ENCODE peak calls at places on chromosome 2, in eight cellular contexts. One of them, this sample, is unnamed.

GRCh38 chr2:189631849-189632248 is 29.4 kb upstream of the ASNSD1 start:
- DNase-seq in HCT116: no peak
- DNase-seq in ovary: no peak
- DNase-seq in stomach: no peak
- DNase-seq in sigmoid colon: peak; percentile 78
- DNase-seq in adrenal gland: no peak
- DNase-seq in body of pancreas: no peak
- DNase-seq in H1: no peak
- DNase-seq in this sample: no peak

GRCh38 chr2:24164416-24164973 is 10.4 kb upstream of the FAM228A start:
- DNase-seq in HCT116: peak; percentile 22
- DNase-seq in ovary: no peak
- DNase-seq in stomach: peak; percentile 30
- DNase-seq in adrenal gland: no peak
- DNase-seq in body of pancreas: no peak
- DNase-seq in sigmoid colon: no peak
- DNase-seq in H1: peak; percentile 85
- DNase-seq in this sample: no peak

GRCh38 chr2:63741884-63742583 is 99.7 kb upstream of the UGP2 start:
- DNase-seq in adrenal gland: no peak
- DNase-seq in stomach: no peak
- DNase-seq in ovary: no peak
- DNase-seq in H1: no peak
- DNase-seq in body of pancreas: no peak
- DNase-seq in sigmoid colon: no peak
- DNase-seq in HCT116: no peak
- DNase-seq in this sample: no peak

GRCh38 chr2:37201208-37201607 is 4.9 kb downstream of the CEBPZOS start:
- DNase-seq in sigmoid colon: no peak
- DNase-seq in ovary: no peak
- DNase-seq in body of pancreas: no peak
- DNase-seq in stomach: no peak
- DNase-seq in HCT116: no peak
- DNase-seq in H1: no peak
- DNase-seq in adrenal gland: no peak
- DNase-seq in this sample: no peak

GRCh38 chr2:30786923-30787685 is 20.1 kb downstream of the CAPN13 start:
- DNase-seq in H1: peak; percentile 13
- DNase-seq in body of pancreas: no peak
- DNase-seq in adrenal gland: peak; percentile 7
- DNase-seq in sigmoid colon: no peak
- DNase-seq in HCT116: no peak
- DNase-seq in ovary: no peak
- DNase-seq in stomach: no peak
- DNase-seq in this sample: no peak

GRCh38 chr2:72579595-72580180 is 246.1 kb downstream of the EXOC6B start:
- DNase-seq in adrenal gland: no peak
- DNase-seq in body of pancreas: no peak
- DNase-seq in HCT116: peak; percentile 26
- DNase-seq in ovary: no peak
- DNase-seq in stomach: no peak
- DNase-seq in sigmoid colon: no peak
- DNase-seq in H1: no peak
- DNase-seq in this sample: no peak

GRCh38 chr2:133777607-133778006 is 209.3 kb upstream of the NCKAP5 start:
- DNase-seq in stomach: no peak
- DNase-seq in sigmoid colon: no peak
- DNase-seq in ovary: no peak
- DNase-seq in H1: no peak
- DNase-seq in body of pancreas: no peak
- DNase-seq in HCT116: peak; percentile 8
- DNase-seq in adrenal gland: peak; percentile 61
- DNase-seq in this sample: no peak

GRCh38 chr2:46643493-46643892 is 164.1 kb downstream of the TMEM247 start:
- DNase-seq in HCT116: no peak
- DNase-seq in body of pancreas: no peak
- DNase-seq in ovary: no peak
- DNase-seq in H1: no peak
- DNase-seq in sigmoid colon: no peak
- DNase-seq in stomach: no peak
- DNase-seq in adrenal gland: no peak
- DNase-seq in this sample: no peak

GRCh38 chr2:113225505-113226259 is 51.9 kb downstream of the PSD4 start:
- DNase-seq in stomach: no peak
- DNase-seq in body of pancreas: peak; percentile 56
- DNase-seq in adrenal gland: peak; percentile 82
- DNase-seq in ovary: no peak
- DNase-seq in HCT116: no peak
- DNase-seq in H1: no peak
- DNase-seq in sigmoid colon: peak; percentile 66
- DNase-seq in this sample: no peak

GRCh38 chr2:164764996-164765395 is 76.6 kb downstream of the COBLL1 start:
- DNase-seq in stomach: no peak
- DNase-seq in body of pancreas: no peak
- DNase-seq in H1: no peak
- DNase-seq in sigmoid colon: no peak
- DNase-seq in HCT116: no peak
- DNase-seq in ovary: no peak
- DNase-seq in adrenal gland: no peak
- DNase-seq in this sample: no peak

GRCh38 chr2:172572981-172573380 is 17.1 kb downstream of the PDK1 start:
- DNase-seq in stomach: no peak
- DNase-seq in body of pancreas: no peak
- DNase-seq in sigmoid colon: no peak
- DNase-seq in adrenal gland: no peak
- DNase-seq in HCT116: no peak
- DNase-seq in ovary: no peak
- DNase-seq in H1: no peak
- DNase-seq in this sample: no peak

GRCh38 chr2:97997774-97998392 is 2.1 kb upstream of the TMEM131 start:
- DNase-seq in sigmoid colon: no peak
- DNase-seq in ovary: no peak
- DNase-seq in body of pancreas: no peak
- DNase-seq in HCT116: no peak
- DNase-seq in H1: no peak
- DNase-seq in adrenal gland: no peak
- DNase-seq in stomach: no peak
- DNase-seq in this sample: no peak

GRCh38 chr2:117085256-117085655 is 729.2 kb upstream of the DDX18 start:
- DNase-seq in HCT116: no peak
- DNase-seq in H1: no peak
- DNase-seq in adrenal gland: no peak
- DNase-seq in stomach: no peak
- DNase-seq in ovary: no peak
- DNase-seq in body of pancreas: no peak
- DNase-seq in sigmoid colon: no peak
- DNase-seq in this sample: no peak

GRCh38 chr2:160392201-160392600 is 101.4 kb downstream of the RBMS1 start:
- DNase-seq in body of pancreas: no peak
- DNase-seq in stomach: no peak
- DNase-seq in adrenal gland: no peak
- DNase-seq in H1: no peak
- DNase-seq in ovary: no peak
- DNase-seq in HCT116: no peak
- DNase-seq in sigmoid colon: no peak
- DNase-seq in this sample: no peak

GRCh38 chr2:241430178-241430577 is 74.1 kb downstream of the FARP2 start:
- DNase-seq in adrenal gland: no peak
- DNase-seq in H1: no peak
- DNase-seq in HCT116: no peak
- DNase-seq in stomach: no peak
- DNase-seq in sigmoid colon: no peak
- DNase-seq in ovary: no peak
- DNase-seq in body of pancreas: no peak
- DNase-seq in this sample: no peak

GRCh38 chr2:98650998-98651397 is 42.6 kb downstream of the UNC50 start:
- DNase-seq in ovary: no peak
- DNase-seq in sigmoid colon: no peak
- DNase-seq in adrenal gland: no peak
- DNase-seq in HCT116: no peak
- DNase-seq in stomach: no peak
- DNase-seq in H1: no peak
- DNase-seq in body of pancreas: no peak
- DNase-seq in this sample: no peak

GRCh38 chr2:210189452-210190143 is 18.4 kb upstream of the KANSL1L start:
- DNase-seq in H1: no peak
- DNase-seq in stomach: no peak
- DNase-seq in body of pancreas: no peak
- DNase-seq in HCT116: no peak
- DNase-seq in ovary: no peak
- DNase-seq in adrenal gland: no peak
- DNase-seq in sigmoid colon: no peak
- DNase-seq in this sample: no peak

GRCh38 chr2:232976666-232977437 is 36.2 kb downstream of the NGEF start:
- DNase-seq in H1: no peak
- DNase-seq in ovary: no peak
- DNase-seq in stomach: no peak
- DNase-seq in adrenal gland: peak; percentile 34
- DNase-seq in body of pancreas: no peak
- DNase-seq in HCT116: no peak
- DNase-seq in sigmoid colon: no peak
- DNase-seq in this sample: no peak

GRCh38 chr2:104866122-104866864 is 12.4 kb downstream of the POU3F3 start:
- DNase-seq in adrenal gland: no peak
- DNase-seq in stomach: no peak
- DNase-seq in H1: no peak
- DNase-seq in body of pancreas: no peak
- DNase-seq in ovary: no peak
- DNase-seq in HCT116: no peak
- DNase-seq in sigmoid colon: no peak
- DNase-seq in this sample: no peak

GRCh38 chr2:233026211-233026813 is 6.2 kb upstream of the NEU2 start:
- DNase-seq in body of pancreas: no peak
- DNase-seq in H1: no peak
- DNase-seq in ovary: no peak
- DNase-seq in stomach: no peak
- DNase-seq in adrenal gland: no peak
- DNase-seq in sigmoid colon: no peak
- DNase-seq in HCT116: no peak
- DNase-seq in this sample: no peak

DNA sequence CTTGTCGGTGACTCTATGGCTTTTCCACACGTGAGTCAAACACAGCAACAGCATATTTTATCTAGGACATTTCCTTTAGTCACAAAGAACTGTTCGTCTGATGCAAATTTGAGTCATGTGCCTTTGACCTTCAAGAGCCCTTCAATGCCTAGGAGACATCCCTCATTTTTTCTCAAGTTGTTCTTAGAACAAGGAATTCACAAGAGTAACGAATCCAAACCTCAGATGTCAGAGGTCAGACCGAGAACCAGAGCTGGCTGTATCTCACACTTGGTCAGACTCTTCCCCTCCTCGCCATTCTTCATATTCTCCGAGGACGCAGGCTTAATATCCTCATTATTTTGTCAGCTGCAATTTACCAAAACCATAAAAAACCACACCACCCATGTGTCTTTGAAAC is 60.6 kb upstream of the ALKAL2 start:
- DNase-seq in body of pancreas: no peak
- DNase-seq in stomach: no peak
- DNase-seq in H1: no peak
- DNase-seq in sigmoid colon: no peak
- DNase-seq in HCT116: no peak
- DNase-seq in adrenal gland: no peak
- DNase-seq in ovary: no peak
- DNase-seq in this sample: no peak
- H3K27ac ChIP-seq in body of pancreas: no peak overlapping the region
- H3K27ac ChIP-seq in stomach: no peak overlapping the region
- H3K27ac ChIP-seq in H1: no peak overlapping the region
- H3K27ac ChIP-seq in sigmoid colon: no peak overlapping the region
- H3K27ac ChIP-seq in HCT116: no peak overlapping the region
- H3K27ac ChIP-seq in adrenal gland: no peak overlapping the region
- H3K27ac ChIP-seq in ovary: no peak overlapping the region
- H3K27ac ChIP-seq in this sample: no peak overlapping the region

GRCh38 chr2:239275037-239275685 is 125.7 kb downstream of the HDAC4 start:
- DNase-seq in stomach: peak; percentile 69
- DNase-seq in ovary: peak; percentile 18
- DNase-seq in H1: no peak
- DNase-seq in HCT116: peak; percentile 97
- DNase-seq in sigmoid colon: peak; percentile 87
- DNase-seq in adrenal gland: peak; percentile 94
- DNase-seq in body of pancreas: peak; percentile 41
- DNase-seq in this sample: peak; percentile 91
- TF ChIP-seq CTCF in stomach: no peak
- TF ChIP-seq CTCF in ovary: no peak
- TF ChIP-seq CTCF in H1: no peak
- TF ChIP-seq CTCF in HCT116: peak; percentile 27
- TF ChIP-seq CTCF in sigmoid colon: no peak
- TF ChIP-seq CTCF in adrenal gland: no peak
- TF ChIP-seq CTCF in body of pancreas: no peak
- TF ChIP-seq CTCF in this sample: no peak

DNA sequence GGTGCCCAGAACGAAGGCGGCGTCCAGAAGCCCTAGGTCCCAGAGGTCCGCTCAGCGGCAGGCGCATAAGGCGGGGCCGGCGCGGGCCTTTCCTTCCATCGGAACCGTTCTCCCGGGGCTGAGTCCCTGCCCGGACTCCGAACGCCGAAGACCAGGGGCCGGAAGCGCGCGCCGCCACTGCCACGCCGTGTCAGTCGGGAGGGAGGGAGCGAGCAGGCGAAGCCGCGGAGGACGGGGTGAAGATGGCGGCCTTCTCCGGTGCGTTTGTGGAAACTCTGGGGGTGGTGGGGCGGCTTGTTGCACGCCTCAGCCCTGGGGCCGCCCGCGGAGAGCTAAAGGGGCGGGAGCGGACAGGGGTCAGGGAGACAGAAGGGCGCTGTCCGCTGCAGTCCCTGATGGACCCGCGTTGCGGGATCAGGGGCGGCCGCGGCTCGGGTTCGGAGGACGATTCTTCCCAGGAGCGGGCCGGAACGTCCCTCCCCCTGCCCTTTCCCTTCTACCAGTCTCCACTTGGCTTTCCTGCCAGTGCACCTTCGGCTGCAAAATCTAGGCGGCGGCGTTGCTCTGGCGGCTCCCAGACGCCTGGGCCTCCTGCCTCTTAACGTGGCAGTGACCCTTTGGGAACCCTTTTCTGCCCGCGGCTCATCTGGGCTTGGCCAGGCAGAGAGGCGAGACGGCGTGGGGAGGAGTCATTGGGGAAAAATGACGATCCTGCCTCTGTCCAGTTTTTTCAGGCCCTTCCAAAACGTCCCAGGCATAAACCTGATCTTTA is at the start of gene DDX1:
- DNase-seq in stomach: peak; percentile 90
- DNase-seq in adrenal gland: peak; percentile 92
- DNase-seq in sigmoid colon: peak; percentile 92
- DNase-seq in HCT116: peak; percentile 54
- DNase-seq in H1: peak; percentile 94
- DNase-seq in body of pancreas: peak; percentile 88
- DNase-seq in ovary: peak; percentile 73
- DNase-seq in this sample: peak; percentile 90
- TF ChIP-seq POLR2A in stomach: no peak
- TF ChIP-seq POLR2A in adrenal gland: peak; percentile 47
- TF ChIP-seq POLR2A in sigmoid colon: peak; percentile 59
- TF ChIP-seq POLR2A in HCT116: peak; percentile 45
- TF ChIP-seq POLR2A in H1: peak; percentile 92
- TF ChIP-seq POLR2A in body of pancreas: peak; percentile 90
- TF ChIP-seq POLR2A in ovary: peak; percentile 66
- TF ChIP-seq POLR2A in this sample: peak; percentile 75

DNA sequence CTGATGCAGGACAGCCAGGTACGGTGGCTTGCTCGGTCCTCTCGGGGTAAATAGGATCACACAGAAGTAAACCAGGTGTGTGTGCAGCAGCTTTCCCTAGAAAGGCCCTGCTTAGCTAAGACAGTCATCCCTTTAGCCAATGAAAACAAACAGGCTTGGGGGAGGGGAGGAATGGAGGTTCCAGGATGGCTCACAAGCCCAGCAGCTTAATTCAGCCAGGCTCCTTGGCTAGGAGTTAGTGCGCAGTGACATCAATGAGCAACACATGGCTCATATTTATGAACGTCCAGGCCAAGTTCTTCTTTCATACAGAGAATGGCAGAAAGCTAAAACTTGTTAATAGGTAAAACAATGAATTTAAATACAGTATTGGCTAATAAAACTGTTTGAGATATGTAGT is 10.2 kb downstream of the IAH1 start:
- DNase-seq in sigmoid colon: no peak
- DNase-seq in H1: no peak
- DNase-seq in adrenal gland: no peak
- DNase-seq in body of pancreas: no peak
- DNase-seq in stomach: no peak
- DNase-seq in HCT116: no peak
- DNase-seq in ovary: no peak
- DNase-seq in this sample: no peak
- H3K27ac ChIP-seq in sigmoid colon: no peak overlapping the region
- H3K27ac ChIP-seq in H1: no peak overlapping the region
- H3K27ac ChIP-seq in adrenal gland: no peak overlapping the region
- H3K27ac ChIP-seq in body of pancreas: no peak overlapping the region
- H3K27ac ChIP-seq in stomach: no peak overlapping the region
- H3K27ac ChIP-seq in HCT116: no peak overlapping the region
- H3K27ac ChIP-seq in ovary: no peak overlapping the region
- H3K27ac ChIP-seq in this sample: no peak overlapping the region

This sample was measured in Peyer's patch.